ENCODE peak calls at places on chromosomes 6 and 20, in seven cellular contexts. E is left ventricle myocardium inferior, T is mammary epithelial cell, C is sigmoid colon, H is AG04450, J is tibial artery, A is uterus. X is an unnamed sample.

GRCh38 chr20:13717631-13718044 is 67.1 kb downstream of the ESF1 start:
- DNase-seq in E (no peak), T (no peak), C (no peak), H (no peak), J (no peak), A (no peak), X (no peak)

GRCh38 chr6:168616807-168617756 is 176.1 kb downstream of the SMOC2 start:
- DNase-seq in E (no peak), T (no peak), C (peak; percentile 47), H (no peak), J (no peak), A (no peak), X (peak; percentile 75)

GRCh38 chr6:76681781-76682180 is 609.3 kb upstream of the IMPG1 start:
- DNase-seq in E (no peak), T (no peak), C (no peak), H (no peak), J (no peak), A (no peak), X (no peak)

GRCh38 chr6:5422321-5422915 is 161.1 kb downstream of the FARS2 start:
- DNase-seq in E (no peak), T (peak; percentile 14), C (no peak), H (peak; percentile 21), J (no peak), A (no peak), X (no peak)

GRCh38 chr6:20680697-20681165 is 146.5 kb downstream of the CDKAL1 start:
- DNase-seq in E (no peak), T (peak; percentile 55), C (no peak), H (no peak), J (no peak), A (no peak), X (no peak)

GRCh38 chr6:135014353-135014832 is 40.2 kb downstream of the HBS1L start:
- DNase-seq in E (no peak), T (no peak), C (no peak), H (no peak), J (no peak), A (no peak), X (no peak)

GRCh38 chr6:128491041-128491642 is 29.3 kb downstream of the PTPRK start:
- DNase-seq in E (no peak), T (peak; percentile 78), C (no peak), H (no peak), J (no peak), A (no peak), X (no peak)

GRCh38 chr20:24241466-24241865 is 228.0 kb upstream of the SYNDIG1 start:
- DNase-seq in E (no peak), T (no peak), C (no peak), H (no peak), J (no peak), A (no peak), X (no peak)

GRCh38 chr6:23441813-23442212 is 684.2 kb upstream of the NRSN1 start:
- DNase-seq in E (no peak), T (no peak), C (no peak), H (no peak), J (no peak), A (no peak), X (no peak)

GRCh38 chr6:151292974-151293373 is 53.2 kb downstream of the AKAP12 start:
- DNase-seq in E (no peak), T (no peak), C (no peak), H (peak; percentile 52), J (no peak), A (no peak), X (no peak)

GRCh38 chr6:121436966-121437756 is 1.7 kb downstream of the GJA1 start:
- DNase-seq in E (peak; percentile 46), T (peak; percentile 39), C (peak; percentile 75), H (peak; percentile 11), J (peak; percentile 61), A (peak; percentile 54), X (peak; percentile 85)

GRCh38 chr6:168127384-168127868 is 48.4 kb upstream of the FRMD1 start:
- DNase-seq in E (peak; percentile 55), T (no peak), C (peak; percentile 40), H (no peak), J (no peak), A (peak; percentile 3), X (no peak)

GRCh38 chr6:40778186-40778585 is 191.0 kb upstream of the LRFN2 start:
- DNase-seq in E (no peak), T (peak; percentile 56), C (no peak), H (no peak), J (no peak), A (no peak), X (no peak)

GRCh38 chr6:135440087-135440792 is 57.3 kb downstream of the AHI1 start:
- DNase-seq in E (no peak), T (no peak), C (no peak), H (no peak), J (no peak), A (no peak), X (no peak)

GRCh38 chr20:8853805-8854338 is 215.0 kb upstream of the PLCB4 start:
- DNase-seq in E (no peak), T (peak; percentile 60), C (no peak), H (peak; percentile 64), J (no peak), A (peak; percentile 25), X (no peak)

GRCh38 chr6:17393335-17394191 is at the start of gene CAP2:
- DNase-seq in E (peak; percentile 68), T (peak; percentile 62), C (peak; percentile 93), H (no peak), J (peak; percentile 51), A (peak; percentile 62), X (peak; percentile 77)

GRCh38 chr6:52539607-52540006 is 37.3 kb downstream of the TRAM2 start:
- DNase-seq in E (no peak), T (no peak), C (no peak), H (no peak), J (no peak), A (no peak), X (no peak)

GRCh38 chr20:64049060-64049886 is at the start of gene SOX18:
- DNase-seq in E (peak; percentile 64), T (no peak), C (no peak), H (no peak), J (no peak), A (no peak), X (no peak)

GRCh38 chr6:30507849-30508843 is 18.8 kb downstream of the HLA-E start:
- DNase-seq in E (no peak), T (no peak), C (no peak), H (no peak), J (no peak), A (no peak), X (no peak)

GRCh38 chr6:147503587-147503986 is 4.9 kb upstream of the SAMD5 start:
- DNase-seq in E (no peak), T (no peak), C (no peak), H (no peak), J (no peak), A (no peak), X (no peak)

GRCh38 chr6:97215157-97215769 is 67.8 kb downstream of the MMS22L start:
- DNase-seq in E (no peak), T (peak; percentile 8), C (no peak), H (peak; percentile 29), J (no peak), A (no peak), X (peak; percentile 30)

GRCh38 chr6:159376443-159377182 is 207.4 kb downstream of the FNDC1 start:
- DNase-seq in E (no peak), T (no peak), C (no peak), H (no peak), J (no peak), A (no peak), X (no peak)

GRCh38 chr6:33339193-33339592 is 21.6 kb upstream of the ZBTB22 start:
- DNase-seq in E (no peak), T (no peak), C (no peak), H (no peak), J (no peak), A (no peak), X (no peak)

GRCh38 chr6:33347816-33348215 is 30.3 kb upstream of the ZBTB22 start:
- DNase-seq in E (no peak), T (no peak), C (no peak), H (no peak), J (no peak), A (no peak), X (no peak)

GRCh38 chr6:33343953-33344611 is 26.5 kb upstream of the ZBTB22 start:
- DNase-seq in E (no peak), T (no peak), C (no peak), H (no peak), J (no peak), A (no peak), X (no peak)

GRCh38 chr6:33344771-33345697 is 27.5 kb upstream of the ZBTB22 start:
- DNase-seq in E (peak; percentile 43), T (peak; percentile 76), C (peak; percentile 86), H (peak; percentile 39), J (peak; percentile 46), A (peak; percentile 81), X (peak; percentile 81)
- H3K4me3 ChIP-seq in E (no peak overlapping the region), T (no peak overlapping the region), C (no peak overlapping the region), H (no peak overlapping the region), J (no peak overlapping the region), A (no peak overlapping the region), X (no peak overlapping the region)

GRCh38 chr6:166489301-166490155 is 97.0 kb downstream of the RAMACL start:
- DNase-seq in E (peak; percentile 5), T (no peak), C (peak; percentile 46), H (no peak), J (no peak), A (no peak), X (no peak)
- H3K9me3 ChIP-seq in E (no peaks in the 10 kb centered on the region), T (no peaks in the 10 kb centered on the region), C (no peaks in the 10 kb centered on the region), H (no peaks in the 10 kb centered on the region), J (no peaks in the 10 kb centered on the region), A (no peaks in the 10 kb centered on the region), X (no peaks in the 10 kb centered on the region)

DNA sequence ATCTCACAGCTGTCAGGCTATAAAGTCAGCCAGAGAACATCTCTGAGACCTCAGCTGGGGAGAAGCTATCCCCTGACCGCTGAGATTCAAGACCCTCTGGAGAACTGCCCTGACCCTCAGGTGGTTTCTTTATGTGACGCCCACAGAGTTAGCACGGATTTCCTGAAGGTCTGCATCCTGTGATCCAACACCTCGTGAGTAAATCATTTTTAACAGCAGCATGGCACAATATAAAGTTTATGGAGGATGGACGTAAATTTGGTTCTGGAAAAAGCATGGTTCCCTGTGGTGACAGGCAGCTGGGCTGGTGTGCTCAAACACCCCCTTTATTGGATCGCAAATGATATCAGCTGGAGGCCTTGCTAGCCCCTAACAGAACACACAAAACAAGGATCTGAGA is 25.3 kb upstream of the TRAF3IP2 start:
- DNase-seq in E (no peak), T (no peak), C (no peak), H (no peak), J (no peak), A (peak; percentile 16), X (no peak)
- H3K27ac ChIP-seq in E (no peak overlapping the region), T (no peak overlapping the region), C (peak overlapping the region; percentile 7), H (no peak overlapping the region), J (no peak overlapping the region), A (peak overlapping the region; percentile 64), X (no peak overlapping the region)

DNA sequence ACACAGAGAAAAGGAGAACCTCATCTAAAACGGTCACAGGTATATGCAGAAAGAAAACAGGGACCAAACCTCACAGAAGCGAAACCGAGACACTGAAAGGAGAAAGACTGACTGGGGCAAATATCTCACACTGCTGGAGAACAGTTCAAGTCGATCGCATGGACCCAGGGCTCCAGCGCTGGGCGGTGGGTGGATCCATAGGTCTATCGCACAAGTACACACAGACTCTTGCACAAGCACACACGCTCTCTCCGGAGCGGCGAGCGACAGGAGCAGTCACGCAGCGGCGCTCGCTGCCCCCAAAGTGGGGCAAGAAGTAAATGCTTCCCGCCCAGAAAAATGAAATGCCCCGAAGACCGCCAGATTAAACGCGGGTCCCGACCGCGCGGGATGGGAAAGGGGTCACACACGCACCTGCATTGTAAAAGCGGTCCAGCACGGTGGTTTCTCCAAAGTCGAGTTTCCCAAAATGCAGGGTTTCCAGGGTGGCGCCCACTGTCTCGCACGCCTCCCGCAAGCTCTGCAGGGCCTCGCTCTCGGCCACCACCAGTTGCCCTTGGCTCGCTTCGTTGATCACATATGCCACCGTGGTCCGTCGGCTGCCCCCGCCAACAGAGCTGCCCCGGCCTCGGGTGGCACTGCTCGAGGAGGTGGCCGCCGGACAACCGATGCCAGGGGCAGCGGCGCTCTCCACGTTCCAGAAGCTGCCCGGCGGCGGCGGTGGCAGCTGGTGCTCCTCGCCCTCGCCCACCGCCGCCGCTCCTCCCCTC is 796 bp downstream of the MAP3K5 start:
- DNase-seq in E (peak; percentile 66), T (peak; percentile 61), C (peak; percentile 88), H (no peak), J (peak; percentile 88), A (peak; percentile 69), X (peak; percentile 87)
- H3K4me3 ChIP-seq in E (peak overlapping the region; percentile 92), T (peak overlapping the region; percentile 44), C (peak overlapping the region; percentile 66), H (peak overlapping the region; percentile 96), J (peak overlapping the region; percentile 81), A (peak overlapping the region; percentile 92), X (peak overlapping the region; percentile 93)